ENCODE peak calls at places on chromosomes 6 and 20, in six cellular contexts. E is mesothelial cell of epicardium, H is KG1, O is suprapubic skin, A is NCI-H526, F is progenitor cell of endocrine pancreas. N is an unnamed sample.

GRCh38 chr6:137512768-137513605 is 18.8 kb upstream of the OLIG3 start:
- DNase-seq in E (no peak), H (no peak), O (no peak), A (no peak), F (no peak), N (no peak)

GRCh38 chr6:148502083-148502772 is 159.6 kb downstream of the SASH1 start:
- DNase-seq in E (no peak), H (no peak), O (no peak), A (no peak), F (no peak), N (no peak)

GRCh38 chr6:108862479-108863191 is 14.4 kb downstream of the ARMC2 start:
- DNase-seq in E (no peak), H (no peak), O (no peak), A (no peak), F (no peak), N (no peak)

GRCh38 chr6:19268718-19269117 is 568.5 kb upstream of the ID4 start:
- DNase-seq in E (no peak), H (no peak), O (no peak), A (no peak), F (no peak), N (no peak)

GRCh38 chr6:44219053-44219814 is 2.5 kb downstream of the MYMX start:
- DNase-seq in E (peak; percentile 63), H (no peak), O (peak; percentile 90), A (peak; percentile 98), F (peak; percentile 59), N (peak; percentile 42)

GRCh38 chr6:75526502-75527127 is 33.0 kb upstream of the FILIP1 start:
- DNase-seq in E (peak; percentile 64), H (peak; percentile 10), O (no peak), A (peak; percentile 17), F (peak; percentile 37), N (peak; percentile 71)

GRCh38 chr6:36827261-36828079 is 11.8 kb downstream of the CPNE5 start:
- DNase-seq in E (no peak), H (peak; percentile 85), O (no peak), A (no peak), F (no peak), N (peak; percentile 97)

GRCh38 chr20:16528078-16528477 is 45.2 kb downstream of the KIF16B start:
- DNase-seq in E (no peak), H (no peak), O (no peak), A (peak; percentile 6), F (no peak), N (no peak)

GRCh38 chr6:43076928-43077809 is 1.1 kb downstream of the PTK7 start:
- DNase-seq in E (peak; percentile 60), H (no peak), O (no peak), A (peak; percentile 34), F (peak; percentile 51), N (peak; percentile 21)

GRCh38 chr20:11267131-11267761 is 593.4 kb upstream of the JAG1 start:
- DNase-seq in E (no peak), H (no peak), O (no peak), A (no peak), F (no peak), N (peak; percentile 3)

GRCh38 chr6:163179721-163180120 is 234.8 kb upstream of the QKI start:
- DNase-seq in E (no peak), H (no peak), O (no peak), A (no peak), F (no peak), N (no peak)

GRCh38 chr20:44354979-44355502 is 458 bp upstream of the HNF4A start:
- DNase-seq in E (no peak), H (no peak), O (no peak), A (no peak), F (no peak), N (no peak)

GRCh38 chr6:2744206-2744771 is 6.4 kb downstream of the MYLK4 start:
- DNase-seq in E (no peak), H (no peak), O (no peak), A (no peak), F (no peak), N (no peak)

GRCh38 chr6:87807423-87807978 is 105.5 kb upstream of the AKIRIN2 start:
- DNase-seq in E (no peak), H (no peak), O (no peak), A (no peak), F (no peak), N (peak; percentile 59)

N was measured in Kasumi-1.